ENCODE peak calls at places on chromosomes 6 and 20, in ten cellular contexts. K is activated gamma-delta T cell treated with Interleukin-2 at 50 U/mL for 16 hours; W is C1 segment of cervical spinal cord; Y is activated T-cell treated with anti-CD3 and anti-CD28 coated beads for 1 hour; S is cardiac muscle cell; I is vagina; U is CD8-positive, alpha-beta memory T cell; A is ecto neural progenitor cell; C is stimulated activated CD8-positive, alpha-beta memory T cell treated with anti-CD3 and anti-CD28 coated beads, Interleukin-2, amount 100 ng/mL, for 1 hour; H is GM04504. Q is an unnamed sample.

GRCh38 chr6:5851261-5851757 is 155.4 kb downstream of the NRN1 start:
- DNase-seq in I (no peak), C (peak; percentile 51), A (peak; percentile 89), K (peak; percentile 42), H (no peak), U (peak; percentile 79), S (peak; percentile 74), Y (peak; percentile 54), W (peak; percentile 76), Q (peak; percentile 33)

GRCh38 chr6:7640607-7641577 is 50.9 kb downstream of the SNRNP48 start:
- DNase-seq in A (no peak), W (no peak), I (no peak), K (no peak), H (no peak), Y (no peak), S (no peak), U (no peak), C (no peak), Q (no peak)

GRCh38 chr20:4299250-4299649 is 283.9 kb upstream of the RNF24 start:
- DNase-seq in S (no peak), K (no peak), U (no peak), H (no peak), C (no peak), Y (no peak), I (peak; percentile 37), A (no peak), W (no peak), Q (no peak)

GRCh38 chr20:62473717-62474584 is 1.8 kb downstream of the GATA5 start:
- DNase-seq in S (peak; percentile 93), K (no peak), Y (no peak), H (no peak), I (no peak), W (no peak), U (no peak), C (no peak), A (no peak), Q (no peak)

GRCh38 chr6:42249279-42249678 is 31.6 kb upstream of the MRPS10 start:
- DNase-seq in K (no peak), U (no peak), I (no peak), H (peak; percentile 35), W (no peak), Y (no peak), A (no peak), S (no peak), C (no peak), Q (no peak)

GRCh38 chr6:33750244-33750991 is 3.7 kb upstream of the IP6K3 start:
- DNase-seq in H (no peak), K (no peak), A (no peak), C (no peak), Y (no peak), W (no peak), S (no peak), U (no peak), I (no peak), Q (no peak)

GRCh38 chr6:169618526-169619490 is 83.0 kb downstream of the WDR27 start:
- DNase-seq in K (no peak), U (no peak), I (no peak), A (no peak), C (no peak), H (peak; percentile 80), Y (no peak), S (no peak), W (no peak), Q (no peak)

GRCh38 chr6:132633362-132633761 is 9.3 kb upstream of the TAAR2 start:
- DNase-seq in A (no peak), C (no peak), W (no peak), H (no peak), I (no peak), Y (no peak), U (no peak), S (no peak), K (no peak), Q (no peak)

GRCh38 chr6:45394586-45395095 is 16.9 kb upstream of the SUPT3H start:
- DNase-seq in Y (no peak), H (no peak), S (no peak), A (no peak), K (no peak), W (no peak), C (no peak), U (no peak), I (no peak), Q (no peak)

GRCh38 chr6:159267165-159267564 is 98.0 kb downstream of the FNDC1 start:
- DNase-seq in C (no peak), S (peak; percentile 1), U (no peak), Y (no peak), H (no peak), A (peak; percentile 62), K (no peak), W (no peak), I (no peak), Q (no peak)

GRCh38 chr6:28347119-28347518 is 2.6 kb upstream of the ZKSCAN3 start:
- DNase-seq in Y (no peak), H (no peak), S (no peak), C (no peak), A (no peak), K (no peak), I (no peak), W (no peak), U (no peak), Q (no peak)

GRCh38 chr20:64256282-64256947 is 867 bp downstream of the PCMTD2 start:
- DNase-seq in S (peak; percentile 13), H (no peak), A (no peak), I (no peak), C (no peak), W (no peak), K (no peak), Y (no peak), U (no peak), Q (no peak)

GRCh38 chr20:22775671-22776139 is 191.3 kb upstream of the FOXA2 start:
- DNase-seq in I (no peak), K (no peak), Y (no peak), U (no peak), C (no peak), W (no peak), H (no peak), A (no peak), S (no peak), Q (no peak)

GRCh38 chr6:148751233-148751632 is 4.4 kb downstream of the UST start:
- DNase-seq in H (no peak), K (no peak), I (no peak), U (no peak), W (peak; percentile 18), Y (no peak), A (no peak), C (no peak), S (no peak), Q (no peak)

GRCh38 chr6:39881851-39882566 is 52.3 kb downstream of the MOCS1 start:
- DNase-seq in K (no peak), W (no peak), S (no peak), I (no peak), A (no peak), C (no peak), U (no peak), Y (no peak), H (peak; percentile 68), Q (no peak)

GRCh38 chr20:44117296-44118184 is 69.4 kb downstream of the JPH2 start:
- DNase-seq in K (no peak), U (no peak), I (peak; percentile 61), A (no peak), S (no peak), H (no peak), Y (no peak), C (no peak), W (no peak), Q (no peak)

GRCh38 chr6:110449545-110449903 is 26.9 kb downstream of the SLC22A16 start:
- DNase-seq in Y (no peak), W (no peak), S (no peak), K (no peak), U (no peak), C (no peak), H (no peak), I (no peak), A (no peak), Q (no peak)

GRCh38 chr20:4837760-4838159 is 116.1 kb downstream of the PRND start:
- DNase-seq in H (no peak), A (no peak), W (no peak), K (no peak), C (no peak), I (no peak), S (no peak), Y (no peak), U (no peak), Q (no peak)

GRCh38 chr6:78835817-78836216 is 31.5 kb upstream of the IRAK1BP1 start:
- DNase-seq in H (no peak), K (no peak), Y (no peak), S (no peak), A (no peak), U (no peak), W (no peak), I (no peak), C (no peak), Q (no peak)

GRCh38 chr20:3168079-3168828 is 5.1 kb downstream of the LZTS3 start:
- DNase-seq in W (no peak), U (no peak), I (no peak), S (peak; percentile 64), H (no peak), C (no peak), Y (no peak), K (no peak), A (no peak), Q (no peak)

GRCh38 chr6:136334853-136335252 is 45.2 kb upstream of the BCLAF1 start:
- DNase-seq in A (no peak), C (no peak), H (no peak), Y (no peak), S (no peak), I (no peak), W (no peak), U (no peak), K (no peak), Q (no peak)

GRCh38 chr6:75612921-75613534 is 11.3 kb downstream of the SENP6 start:
- DNase-seq in A (no peak), S (no peak), C (no peak), H (no peak), W (no peak), U (no peak), Y (no peak), I (no peak), K (no peak), Q (no peak)

GRCh38 chr6:155117266-155117665 is 122.2 kb downstream of the TIAM2 start:
- DNase-seq in H (peak; percentile 75), Y (no peak), W (no peak), A (no peak), C (no peak), I (no peak), U (no peak), S (no peak), K (no peak), Q (no peak)

GRCh38 chr6:27601668-27602254 is 128.9 kb upstream of the ZNF184 start:
- DNase-seq in C (no peak), I (no peak), W (no peak), Y (no peak), S (peak; percentile 30), H (no peak), K (no peak), A (peak; percentile 60), U (no peak), Q (no peak)

GRCh38 chr6:6494677-6495076 is 93.8 kb upstream of the LY86 start:
- DNase-seq in A (peak; percentile 70), K (no peak), C (no peak), S (peak; percentile 70), I (no peak), W (no peak), H (no peak), U (no peak), Y (peak; percentile 9), Q (no peak)

GRCh38 chr6:158496700-158497099 is 63.2 kb upstream of the TMEM181 start:
- DNase-seq in H (no peak), Y (no peak), I (no peak), A (no peak), U (no peak), S (no peak), C (no peak), W (no peak), K (no peak), Q (no peak)

GRCh38 chr6:47512872-47513271 is 35.3 kb downstream of the CD2AP start:
- DNase-seq in S (no peak), A (no peak), K (no peak), W (no peak), U (no peak), C (no peak), Y (no peak), H (no peak), I (no peak), Q (no peak)

GRCh38 chr6:81774542-81774941 is 22.1 kb upstream of the TENT5A start:
- DNase-seq in Y (no peak), H (no peak), K (no peak), W (no peak), I (no peak), U (no peak), S (no peak), A (no peak), C (no peak), Q (no peak)

Q was measured in caudate nucleus.